ENCODE peak calls at places on chromosomes 11 and 22, in nine cellular contexts. V is activated CD4-positive, alpha-beta T cell treated with anti-CD3 and anti-CD28 coated beads, Interleukin-2, amount 10 ng/mL, durations not matched to agents 7 days and 5 days; Y is RPMI7951; I is RCC 7860; A is pons; N is glutamatergic neuron; H is T-cell; U is A549; L is CD4-positive, alpha-beta memory T cell. F is an unnamed sample.

GRCh38 chr22:41682033-41682807 is 6.4 kb downstream of the SNU13 start:
- DNase-seq in V (peak; percentile 84), Y (peak; percentile 77), I (peak; percentile 68), A (peak; percentile 78), N (peak; percentile 90), H (peak; percentile 73), U (no peak), L (peak; percentile 89), F (peak; percentile 84)

GRCh38 chr11:68706237-68706636 is 21.9 kb downstream of the GAL start:
- DNase-seq in V (no peak), Y (no peak), I (no peak), A (no peak), N (no peak), H (no peak), U (no peak), L (no peak), F (no peak)

GRCh38 chr22:27461470-27461869 is 340.1 kb downstream of the MN1 start:
- DNase-seq in V (no peak), Y (peak; percentile 83), I (peak; percentile 93), A (no peak), N (no peak), H (no peak), U (peak; percentile 58), L (no peak), F (no peak)

GRCh38 chr11:95892892-95893570 is 30.9 kb downstream of the MTMR2 start:
- DNase-seq in V (no peak), Y (no peak), I (peak; percentile 37), A (no peak), N (no peak), H (no peak), U (no peak), L (no peak), F (no peak)

GRCh38 chr11:129894281-129895125 is 875 bp downstream of the NFRKB start:
- DNase-seq in V (no peak), Y (peak; percentile 8), I (no peak), A (peak; percentile 22), N (no peak), H (no peak), U (no peak), L (no peak), F (no peak)

GRCh38 chr11:6654281-6655019 is 1.2 kb downstream of the DCHS1 start:
- DNase-seq in V (no peak), Y (no peak), I (no peak), A (peak; percentile 33), N (peak; percentile 47), H (no peak), U (no peak), L (no peak), F (peak; percentile 47)

GRCh38 chr11:128552783-128553661 is 34.3 kb downstream of the ETS1 start:
- DNase-seq in V (no peak), Y (peak; percentile 90), I (peak; percentile 71), A (peak; percentile 98), N (no peak), H (no peak), U (no peak), L (peak; percentile 41), F (peak; percentile 96)

GRCh38 chr22:17969732-17970131 is 54.6 kb downstream of the MICAL3 start:
- DNase-seq in V (no peak), Y (peak; percentile 82), I (peak; percentile 69), A (no peak), N (no peak), H (no peak), U (peak; percentile 89), L (no peak), F (no peak)

GRCh38 chr11:65452806-65453490 is 30.4 kb downstream of the NEAT1 start:
- DNase-seq in V (no peak), Y (peak; percentile 67), I (peak; percentile 8), A (no peak), N (no peak), H (no peak), U (peak; percentile 65), L (no peak), F (no peak)

GRCh38 chr11:70826541-70826943 is 425.8 kb downstream of the SHANK2 start:
- DNase-seq in V (no peak), Y (no peak), I (no peak), A (peak; percentile 35), N (no peak), H (no peak), U (no peak), L (no peak), F (peak; percentile 51)

GRCh38 chr22:33467718-33468117 is 409.5 kb upstream of the SYN3 start:
- DNase-seq in V (no peak), Y (no peak), I (no peak), A (no peak), N (no peak), H (no peak), U (no peak), L (no peak), F (no peak)

GRCh38 chr11:121389651-121390050 is 62.5 kb upstream of the SORL1 start:
- DNase-seq in V (no peak), Y (no peak), I (no peak), A (peak; percentile 83), N (peak; percentile 19), H (no peak), U (no peak), L (no peak), F (peak; percentile 66)

GRCh38 chr11:98616256-98616655 is 404.5 kb upstream of the CNTN5 start:
- DNase-seq in V (no peak), Y (no peak), I (no peak), A (no peak), N (no peak), H (no peak), U (no peak), L (no peak), F (no peak)

GRCh38 chr11:120522736-120523135 is 11.2 kb downstream of the GRIK4 start:
- DNase-seq in V (no peak), Y (no peak), I (no peak), A (no peak), N (no peak), H (no peak), U (no peak), L (no peak), F (no peak)

GRCh38 chr22:44335903-44336803 is 23.4 kb upstream of the SHISAL1 start:
- DNase-seq in V (peak; percentile 14), Y (no peak), I (no peak), A (no peak), N (no peak), H (no peak), U (no peak), L (no peak), F (no peak)

GRCh38 chr11:124467376-124468061 is 22.0 kb upstream of the OR8B8 start:
- DNase-seq in V (no peak), Y (no peak), I (no peak), A (no peak), N (no peak), H (no peak), U (no peak), L (no peak), F (no peak)

GRCh38 chr22:20154602-20155183 is 3.8 kb upstream of the CCDC188 start:
- DNase-seq in V (no peak), Y (no peak), I (no peak), A (no peak), N (no peak), H (no peak), U (no peak), L (no peak), F (no peak)

GRCh38 chr11:119125849-119126248 is 4.5 kb downstream of the HINFP start:
- DNase-seq in V (no peak), Y (no peak), I (no peak), A (no peak), N (no peak), H (no peak), U (no peak), L (no peak), F (no peak)

GRCh38 chr22:36017661-36018091 is 10.9 kb downstream of the RBFOX2 start:
- DNase-seq in V (no peak), Y (no peak), I (peak; percentile 9), A (no peak), N (no peak), H (no peak), U (no peak), L (no peak), F (no peak)

GRCh38 chr11:67666676-67667489 is 7.5 kb downstream of the ALDH3B2 start:
- DNase-seq in V (no peak), Y (no peak), I (no peak), A (no peak), N (no peak), H (no peak), U (no peak), L (no peak), F (no peak)